ENCODE peak calls at places on chromosomes 12 and 14, in five cellular contexts. Q is heart right ventricle, W is HS-5, L is AML-193, J is cardiac muscle cell. E is an unnamed sample.

GRCh38 chr12:91835693-91836092 is 310.0 kb downstream of the BTG1 start:
- DNase-seq in J (no peak), W (no peak), Q (no peak), L (no peak), E (no peak)

GRCh38 chr14:53327716-53328115 is 174.6 kb upstream of the DDHD1 start:
- DNase-seq in Q (no peak), L (no peak), J (no peak), W (no peak), E (no peak)

GRCh38 chr14:35631071-35631805 is 97.3 kb downstream of the INSM2 start:
- DNase-seq in W (no peak), L (no peak), Q (no peak), J (no peak), E (no peak)

GRCh38 chr12:102059343-102059742 is 2.4 kb downstream of the WASHC3 start:
- DNase-seq in W (no peak), J (no peak), Q (no peak), L (no peak), E (no peak)

GRCh38 chr12:53413485-53414215 is 10.0 kb upstream of the AMHR2 start:
- DNase-seq in Q (no peak), W (no peak), J (no peak), L (no peak), E (no peak)

GRCh38 chr12:5554711-5555110 is 122.8 kb downstream of the NTF3 start:
- DNase-seq in Q (no peak), J (no peak), L (no peak), W (peak; percentile 36), E (no peak)

GRCh38 chr12:52010152-52010622 is 3.4 kb downstream of the TAMALIN start:
- DNase-seq in L (no peak), W (no peak), J (peak; percentile 91), Q (peak; percentile 85), E (peak; percentile 83)

GRCh38 chr12:69042970-69043369 is 110.0 kb upstream of the CPM start:
- DNase-seq in J (no peak), W (no peak), Q (no peak), L (no peak), E (no peak)

GRCh38 chr12:83150465-83151189 is 463.9 kb downstream of the TMTC2 start:
- DNase-seq in L (no peak), W (no peak), Q (no peak), J (no peak), E (no peak)

GRCh38 chr14:98834119-98834518 is 437.9 kb downstream of the BCL11B start:
- DNase-seq in Q (no peak), W (no peak), L (no peak), J (no peak), E (no peak)

GRCh38 chr12:132395192-132395907 is 66.0 kb upstream of the GALNT9 start:
- DNase-seq in W (no peak), Q (no peak), J (no peak), L (no peak), E (no peak)

GRCh38 chr12:75913502-75914110 is 118.0 kb downstream of the PHLDA1 start:
- DNase-seq in J (peak; percentile 55), Q (peak; percentile 20), L (no peak), W (no peak), E (no peak)

GRCh38 chr12:106631797-106632196 is 49.0 kb downstream of the RFX4 start:
- DNase-seq in J (no peak), L (no peak), Q (no peak), W (no peak), E (no peak)

GRCh38 chr14:77301103-77301502 is 19.6 kb downstream of the POMT2 start:
- DNase-seq in J (peak; percentile 85), W (no peak), Q (peak; percentile 56), L (peak; percentile 33), E (peak; percentile 93)

GRCh38 chr14:90820958-90821357 is 4.7 kb upstream of the TTC7B start:
- DNase-seq in W (no peak), J (no peak), L (no peak), Q (no peak), E (no peak)

GRCh38 chr14:58199726-58200479 is at the start of gene ACTR10:
- DNase-seq in J (peak; percentile 92), Q (peak; percentile 89), L (peak; percentile 59), W (peak; percentile 41), E (peak; percentile 91)

GRCh38 chr12:105031061-105031807 is 45.1 kb downstream of the NOPCHAP1 start:
- DNase-seq in Q (no peak), W (no peak), J (no peak), L (no peak), E (no peak)

GRCh38 chr14:90836692-90837063 is 20.4 kb upstream of the TTC7B start:
- DNase-seq in J (no peak), W (no peak), L (no peak), Q (no peak), E (no peak)

GRCh38 chr14:74579447-74580274 is 32.4 kb downstream of the LTBP2 start:
- DNase-seq in J (no peak), W (peak; percentile 42), Q (no peak), L (no peak), E (no peak)

GRCh38 chr12:42459336-42459847 is 130.2 kb downstream of the PRICKLE1 start:
- DNase-seq in L (no peak), Q (no peak), W (no peak), J (no peak), E (no peak)

GRCh38 chr12:78697817-78698415 is 166.7 kb upstream of the SYT1 start:
- DNase-seq in L (no peak), W (peak; percentile 23), Q (no peak), J (no peak), E (no peak)